ENCODE peak calls at places on chromosome 4, in four cellular contexts. M, G, F and E are unnamed samples.

GRCh38 chr4:114780205-114780604 is 181.6 kb downstream of the UGT8 start:
- DNase-seq in G (peak; percentile 19), F (no peak), M (no peak), E (peak; percentile 14)

GRCh38 chr4:80091688-80092087 is 18.7 kb upstream of the ANTXR2 start:
- DNase-seq in F (no peak), G (no peak), M (no peak), E (no peak)

GRCh38 chr4:150232029-150232428 is 153.8 kb downstream of the DCLK2 start:
- DNase-seq in G (no peak), M (no peak), F (no peak), E (no peak)

GRCh38 chr4:134756456-134756855 is 554.9 kb upstream of the PABPC4L start:
- DNase-seq in G (no peak), F (no peak), M (no peak), E (no peak)

GRCh38 chr4:183097251-183098079 is 1.6 kb upstream of the WWC2 start:
- DNase-seq in F (no peak), G (no peak), M (peak; percentile 65), E (no peak)

GRCh38 chr4:168710353-168710946 is 213.6 kb downstream of the PALLD start:
- DNase-seq in M (no peak), G (peak; percentile 64), F (no peak), E (peak; percentile 59)

GRCh38 chr4:124135409-124135813 is 577.1 kb downstream of the ANKRD50 start:
- DNase-seq in G (peak; percentile 99), F (no peak), M (no peak), E (no peak)

GRCh38 chr4:162586266-162586665 is 422.5 kb upstream of the FSTL5 start:
- DNase-seq in G (peak; percentile 2), M (no peak), F (no peak), E (no peak)

GRCh38 chr4:25133132-25133531 is 27.1 kb downstream of the SEPSECS start:
- DNase-seq in G (no peak), M (no peak), F (no peak), E (peak; percentile 43)

GRCh38 chr4:107997794-107998193 is 8.1 kb downstream of the HADH start:
- DNase-seq in M (no peak), F (no peak), G (no peak), E (no peak)

GRCh38 chr4:27088491-27088890 is 227.8 kb downstream of the STIM2 start:
- DNase-seq in G (no peak), F (no peak), M (no peak), E (no peak)

GRCh38 chr4:114132830-114133229 is 153.4 kb upstream of the ARSJ start:
- DNase-seq in M (no peak), F (no peak), G (no peak), E (no peak)

GRCh38 chr4:42454755-42455154 is 57.5 kb downstream of the SHISA3 start:
- DNase-seq in F (no peak), G (no peak), M (no peak), E (no peak)

DNA sequence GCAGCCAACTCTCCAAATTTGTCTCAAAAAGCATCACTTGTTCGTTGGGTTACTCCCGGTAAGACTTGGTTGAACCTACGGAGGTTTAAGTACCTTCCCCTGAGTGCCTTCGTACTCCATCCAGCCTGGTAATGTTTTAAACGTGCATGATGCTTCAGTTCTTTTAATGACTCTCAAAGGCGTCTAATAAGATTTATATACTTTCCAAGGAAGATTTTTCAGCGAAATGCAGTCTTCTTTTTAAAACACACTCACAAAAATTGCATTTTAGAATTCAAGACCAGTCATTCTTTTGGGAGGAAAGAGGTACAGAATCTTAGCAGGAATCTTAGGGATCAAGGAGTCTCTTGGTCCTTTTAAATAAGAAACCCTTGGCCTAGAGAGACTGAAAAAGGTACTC is 430 bp upstream of the TRPC3 start:
- DNase-seq in G (no peak), M (no peak), F (no peak), E (no peak)
- H3K27me3 ChIP-seq in G (peaks cover 17% of the 10 kb centered on the region), M (no peaks in the 10 kb centered on the region), F (no peaks in the 10 kb centered on the region), E (peaks cover 7% of the 10 kb centered on the region)

GRCh38 chr4:153245775-153246174 is 41.5 kb downstream of the TRIM2 start:
- DNase-seq in F (no peak), M (no peak), G (no peak), E (peak; percentile 22)
- H3K4me1 ChIP-seq in F (peaks cover 15% of the 10 kb centered on the region), M (no peaks in the 10 kb centered on the region), G (peaks cover 12% of the 10 kb centered on the region), E (peaks cover 3% of the 10 kb centered on the region)

DNA sequence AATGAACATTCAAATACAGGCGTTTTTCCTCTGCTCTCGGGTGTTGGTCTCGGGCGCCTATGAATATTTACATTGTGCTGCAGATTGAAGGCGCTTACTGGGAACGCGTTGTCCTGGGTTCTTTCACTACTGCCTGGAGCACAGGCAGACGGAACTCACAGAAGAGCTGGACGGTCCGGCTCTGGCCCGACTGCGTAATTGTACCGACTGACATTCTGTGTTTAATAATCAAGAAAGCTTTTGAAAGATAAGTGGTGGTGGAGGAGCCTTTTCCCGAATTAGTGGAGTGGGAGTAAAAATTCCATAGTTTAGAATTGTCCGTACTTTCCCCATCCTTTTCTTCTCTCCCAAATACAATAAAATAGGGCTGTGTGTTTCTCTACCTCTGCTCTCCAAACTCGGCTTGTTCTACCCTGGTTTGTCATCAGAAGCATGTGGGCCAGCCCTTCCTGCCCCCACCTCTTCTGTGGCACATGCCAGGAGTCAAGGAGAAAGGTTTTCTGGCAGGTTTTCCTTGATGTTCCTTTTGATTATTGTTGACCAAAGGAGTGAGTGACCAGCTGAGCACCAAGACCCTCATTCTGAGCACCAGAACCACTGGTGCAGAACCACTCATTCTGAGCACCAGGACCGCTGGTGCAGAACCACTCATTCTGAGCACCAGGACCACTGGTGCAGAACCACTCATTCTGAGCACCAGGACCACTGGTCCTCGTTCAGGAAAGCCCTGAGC is 2.3 kb downstream of the FHDC1 start:
- DNase-seq in M (no peak), F (no peak), G (no peak), E (peak; percentile 31)
- H3K27me3 ChIP-seq in M (peaks cover 41% of the 10 kb centered on the region), F (no peaks in the 10 kb centered on the region), G (peaks cover 40% of the 10 kb centered on the region), E (no peaks in the 10 kb centered on the region)

DNA sequence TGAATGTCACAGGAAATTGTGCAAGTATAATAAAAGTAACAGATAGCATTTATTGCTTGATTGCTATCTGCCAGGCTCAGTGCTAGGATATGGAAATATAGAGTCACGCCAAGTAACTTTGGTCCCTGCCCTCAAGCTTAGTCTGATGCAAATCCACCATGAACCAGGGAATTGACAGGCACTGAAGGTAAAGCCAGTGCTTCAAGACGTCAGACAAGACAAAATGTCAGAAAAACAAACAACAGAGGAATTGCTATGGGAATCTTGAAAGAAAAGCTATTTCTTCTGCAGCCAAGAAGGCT is 219.9 kb upstream of the FAT1 start:
- DNase-seq in G (no peak), M (no peak), F (no peak), E (peak; percentile 84)
- H3K4me1 ChIP-seq in G (peaks cover 5% of the 10 kb centered on the region), M (no peaks in the 10 kb centered on the region), F (no peaks in the 10 kb centered on the region), E (peaks cover 8% of the 10 kb centered on the region)

GRCh38 chr4:4872148-4872903 is 12.9 kb downstream of the MSX1 start:
- DNase-seq in F (no peak), G (no peak), M (no peak), E (no peak)

GRCh38 chr4:4874254-4874653 is 14.8 kb downstream of the MSX1 start:
- DNase-seq in M (no peak), F (no peak), G (no peak), E (no peak)

GRCh38 chr4:4875611-4876010 is 16.1 kb downstream of the MSX1 start:
- DNase-seq in M (no peak), F (no peak), G (no peak), E (no peak)

GRCh38 chr4:4876945-4877661 is 17.6 kb downstream of the MSX1 start:
- DNase-seq in G (no peak), M (no peak), F (no peak), E (no peak)

DNA sequence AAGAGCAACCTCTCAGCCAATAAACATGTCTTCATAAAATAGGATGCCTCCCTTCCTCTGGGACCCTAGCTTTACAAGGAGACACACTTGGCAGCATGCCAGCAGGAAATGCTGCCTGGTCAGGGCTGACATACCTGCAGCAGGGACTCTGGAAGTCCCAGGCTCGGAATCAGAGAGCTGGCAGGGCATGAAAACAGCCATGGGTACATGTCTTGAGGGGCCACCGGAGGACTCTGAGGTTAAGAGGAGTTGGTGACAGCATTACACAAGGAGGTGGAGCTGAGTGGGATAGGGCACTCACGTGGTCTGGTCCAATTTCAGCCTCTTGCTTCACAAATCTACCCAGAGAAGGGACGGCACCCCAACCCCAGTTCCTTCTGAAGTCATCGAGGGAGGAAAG is 15.7 kb downstream of the MSX1 start:
- DNase-seq in M (no peak), G (no peak), F (no peak), E (no peak)
- H3K27me3 ChIP-seq in M (peaks cover 86% of the 10 kb centered on the region), G (peaks cover 67% of the 10 kb centered on the region), F (peaks cover 4% of the 10 kb centered on the region), E (peaks cover 10% of the 10 kb centered on the region)

GRCh38 chr4:929970-930625 is 2.0 kb downstream of the GAK start:
- DNase-seq in G (no peak), M (peak; percentile 34), F (no peak), E (peak; percentile 75)

GRCh38 chr4:926538-926937 is 5.6 kb downstream of the GAK start:
- DNase-seq in G (no peak), F (peak; percentile 31), M (peak; percentile 23), E (peak; percentile 13)

GRCh38 chr4:931194-931959 is 739 bp downstream of the GAK start:
- DNase-seq in M (peak; percentile 72), G (peak; percentile 25), F (no peak), E (peak; percentile 44)

GRCh38 chr4:930827-931193 is 1.3 kb downstream of the GAK start:
- DNase-seq in M (peak; percentile 48), F (no peak), G (no peak), E (peak; percentile 44)

DNA sequence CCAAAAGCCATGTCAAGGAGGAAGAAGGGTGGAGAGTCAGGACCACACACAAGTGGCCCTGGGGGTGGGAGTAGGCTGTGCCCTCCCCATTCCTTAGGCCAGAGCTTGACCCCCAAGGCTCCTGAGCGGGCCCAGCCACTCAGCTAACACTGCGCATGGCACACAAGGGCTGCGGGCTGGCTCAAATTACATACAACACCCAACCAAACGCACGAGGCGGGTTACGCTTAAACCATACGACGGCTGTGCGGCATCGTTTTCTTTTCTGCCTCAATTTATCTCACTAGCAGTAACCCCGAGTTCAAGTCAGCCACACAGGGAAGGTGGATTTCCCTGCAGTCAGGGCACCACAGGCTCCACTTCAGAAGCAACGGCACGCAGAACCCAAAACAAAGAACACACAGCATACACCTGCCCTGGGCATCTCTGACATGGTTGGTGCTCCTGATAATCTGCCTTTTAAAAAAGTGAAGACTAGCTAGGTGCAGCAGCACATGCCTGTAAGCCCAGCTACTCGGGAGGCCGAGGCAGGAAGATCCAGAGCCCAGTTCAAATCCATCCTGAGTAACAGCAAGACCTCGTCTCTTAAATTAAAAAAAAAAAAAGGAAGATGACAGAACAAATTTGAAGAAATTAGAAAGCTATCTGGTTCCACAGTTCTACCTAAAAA is 2.9 kb downstream of the GAK start:
- DNase-seq in M (peak; percentile 51), F (peak; percentile 30), G (no peak), E (no peak)
- H3K4me1 ChIP-seq in M (no peaks in the 10 kb centered on the region), F (peaks cover 10% of the 10 kb centered on the region), G (peaks cover 32% of the 10 kb centered on the region), E (peaks cover 20% of the 10 kb centered on the region)